ENCODE peak calls at places on chromosomes 6 and 20, in four cellular contexts. D is GM12878, N is HepG2, U is K562. P is an unnamed sample.

GRCh38 chr6:40912158-40912946 is 126.7 kb downstream of the UNC5CL start:
- DNase-seq in U (peak; percentile 67), N (peak; percentile 75), D (peak; percentile 19), P (peak; percentile 53)

GRCh38 chr20:24682496-24683090 is 213.2 kb downstream of the SYNDIG1 start:
- DNase-seq in D (no peak), U (no peak), N (no peak), P (no peak)

GRCh38 chr20:32516583-32516982 is 68.5 kb downstream of the NOL4L start:
- DNase-seq in D (no peak), N (no peak), U (no peak), P (no peak)

GRCh38 chr20:50933589-50933988 is 2.4 kb upstream of the ADNP start:
- DNase-seq in D (no peak), N (no peak), U (no peak), P (no peak)

GRCh38 chr20:35952480-35953410 is 1.6 kb downstream of the SCAND1 start:
- DNase-seq in U (peak; percentile 22), N (peak; percentile 66), D (no peak), P (no peak)

GRCh38 chr6:47116616-47117015 is 74.5 kb upstream of the ADGRF1 start:
- DNase-seq in U (no peak), D (no peak), N (no peak), P (no peak)

GRCh38 chr20:59458645-59459044 is 145.7 kb upstream of the PHACTR3 start:
- DNase-seq in U (no peak), D (no peak), N (no peak), P (no peak)

GRCh38 chr6:137044366-137045220 is at the start of gene IL20RA:
- DNase-seq in D (no peak), U (no peak), N (no peak), P (peak; percentile 59)

GRCh38 chr6:112331306-112331705 is 15.8 kb upstream of the RFPL4B start:
- DNase-seq in N (no peak), U (no peak), D (no peak), P (no peak)

GRCh38 chr6:53671111-53671510 is 5.6 kb upstream of the KLHL31 start:
- DNase-seq in U (no peak), N (no peak), D (no peak), P (no peak)

GRCh38 chr20:47306755-47307370 is 49.6 kb downstream of the ZMYND8 start:
- DNase-seq in N (no peak), D (no peak), U (no peak), P (no peak)

GRCh38 chr20:36405255-36405654 is 99.1 kb downstream of the DLGAP4 start:
- DNase-seq in D (no peak), U (no peak), N (no peak), P (no peak)

GRCh38 chr20:40956503-40956902 is 72.1 kb upstream of the TOP1 start:
- DNase-seq in U (no peak), D (no peak), N (no peak), P (no peak)

GRCh38 chr6:145143379-145143778 is 591.9 kb downstream of the EPM2A start:
- DNase-seq in D (no peak), N (no peak), U (no peak), P (no peak)

GRCh38 chr6:135871296-135871695 is 19.8 kb downstream of the PDE7B start:
- DNase-seq in D (no peak), N (no peak), U (no peak), P (no peak)

GRCh38 chr6:3868544-3868943 is 19.4 kb downstream of the FAM50B start:
- DNase-seq in N (no peak), D (no peak), U (no peak), P (no peak)
- TF ChIP-seq CREM in N (no peak), D (no peak), U (no peak), P (no peak)

GRCh38 chr6:43271944-43272343 is 26.1 kb upstream of the SLC22A7 start:
- DNase-seq in D (no peak), U (no peak), N (no peak), P (no peak)

GRCh38 chr6:43269273-43270007 is 26.2 kb downstream of the TTBK1 start:
- DNase-seq in D (no peak), N (no peak), U (peak; percentile 91), P (peak; percentile 50)

GRCh38 chr6:43268782-43269272 is 25.5 kb downstream of the TTBK1 start:
- DNase-seq in D (no peak), N (no peak), U (no peak), P (no peak)

GRCh38 chr6:43273707-43274106 is 24.4 kb upstream of the SLC22A7 start:
- DNase-seq in N (peak; percentile 55), U (no peak), D (no peak), P (no peak)

DNA sequence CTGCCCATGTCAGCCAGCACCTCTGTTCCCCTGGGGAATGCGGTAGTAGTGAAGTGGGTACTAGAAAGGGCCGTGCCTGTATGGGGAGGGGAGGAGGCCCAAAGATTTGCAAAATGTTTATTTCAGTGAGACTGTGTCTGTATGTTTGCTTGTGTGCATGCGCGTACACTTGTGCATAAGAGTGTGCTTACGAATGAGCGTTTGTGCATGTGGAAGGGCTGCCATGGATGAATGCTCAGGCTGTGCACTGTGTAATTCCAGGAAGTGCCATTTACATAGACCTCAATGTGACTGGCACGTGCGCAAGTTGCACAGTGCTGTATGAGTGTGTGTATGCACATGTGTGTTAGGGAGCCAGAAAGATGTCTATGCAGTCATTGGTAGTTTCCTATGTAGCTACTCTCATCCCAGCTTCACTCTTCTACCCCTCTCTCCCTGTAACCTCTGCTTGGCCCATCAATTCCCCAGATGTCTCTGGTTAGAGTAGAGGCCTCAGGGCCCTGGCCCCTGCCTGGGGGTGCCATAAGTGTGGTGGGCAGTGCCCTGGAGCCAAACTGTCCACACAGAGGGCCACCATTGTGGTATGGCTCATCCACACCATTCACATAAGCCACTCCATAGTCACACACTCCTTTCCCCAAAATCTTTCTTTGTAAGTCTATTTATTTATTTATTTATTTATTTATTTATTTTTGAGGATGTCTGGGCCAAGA is 26.8 kb upstream of the SLC22A7 start:
- DNase-seq in D (peak; percentile 47), U (no peak), N (no peak), P (no peak)
- TF ChIP-seq ATF2 in D (no peak), U (no peak), N (no peak), P (no peak)

DNA sequence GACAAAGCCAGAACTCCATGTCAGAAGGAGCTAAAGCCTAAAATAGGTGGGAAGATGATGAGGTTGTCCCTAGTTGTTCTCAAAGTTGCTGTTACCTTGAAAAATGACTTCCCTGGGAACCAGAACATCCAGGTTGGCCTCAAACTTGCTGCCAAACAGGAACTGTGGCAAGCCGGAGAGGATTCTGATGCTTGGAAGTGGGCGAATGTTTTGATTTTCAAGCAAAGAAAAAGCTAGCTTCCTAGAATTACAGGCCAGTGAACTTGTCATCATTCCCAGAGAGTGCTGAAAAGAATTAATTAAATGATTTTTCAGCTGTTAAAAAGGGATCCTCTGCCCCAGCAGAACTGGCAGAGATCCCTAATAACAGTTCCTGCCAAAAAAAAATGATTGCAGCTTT is 106.2 kb upstream of the TIAM2 start:
- DNase-seq in U (no peak), N (no peak), D (no peak), P (no peak)
- TF ChIP-seq CREM in U (no peak), N (no peak), D (no peak), P (no peak)

GRCh38 chr6:30127238-30128093 is 8.5 kb upstream of the TRIM40 start:
- DNase-seq in U (no peak), N (no peak), D (no peak), P (peak; percentile 59)

GRCh38 chr6:30124391-30124790 is 11.5 kb upstream of the TRIM31 start:
- DNase-seq in N (no peak), D (no peak), U (no peak), P (no peak)

GRCh38 chr6:30116724-30117123 is 3.8 kb upstream of the TRIM31 start:
- DNase-seq in N (no peak), D (no peak), U (no peak), P (no peak)

GRCh38 chr6:30121446-30122065 is 8.7 kb upstream of the TRIM31 start:
- DNase-seq in N (no peak), U (no peak), D (no peak), P (no peak)

DNA sequence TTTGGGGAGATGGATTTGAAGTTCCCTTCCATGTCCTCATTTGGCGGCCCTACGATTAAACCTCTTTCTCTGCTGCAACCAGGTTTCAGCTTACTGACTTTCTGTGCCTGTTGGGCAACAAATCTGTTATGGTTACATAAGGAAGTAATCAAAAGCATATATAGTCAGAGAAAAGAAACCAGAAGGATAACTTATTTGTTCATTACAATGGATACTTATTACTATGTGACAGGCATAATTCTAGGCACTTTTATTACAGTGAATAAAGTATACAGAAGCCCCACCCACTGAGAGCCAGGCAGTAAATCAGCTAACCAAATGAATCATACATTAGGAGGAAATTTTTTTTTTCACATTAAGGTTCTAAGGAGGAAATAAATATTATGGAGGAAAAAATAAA is 9.6 kb upstream of the TRIM31 start:
- DNase-seq in N (no peak), D (no peak), U (no peak), P (no peak)
- TF ChIP-seq ATF2 in N (no peak), D (no peak), U (no peak), P (no peak)

GRCh38 chr6:139965393-139965792 is 590.9 kb upstream of the CITED2 start:
- DNase-seq in D (no peak), N (no peak), U (no peak), P (no peak)
- TF ChIP-seq CREM in D (no peak), N (no peak), U (no peak), P (no peak)

GRCh38 chr6:42010185-42010872 is 40.0 kb upstream of the TAF8 start:
- DNase-seq in U (peak; percentile 74), N (no peak), D (no peak), P (peak; percentile 43)

GRCh38 chr6:42010909-42011308 is 39.4 kb upstream of the TAF8 start:
- DNase-seq in D (no peak), N (no peak), U (no peak), P (no peak)

GRCh38 chr6:42009844-42010184 is 40.5 kb upstream of the TAF8 start:
- DNase-seq in U (peak; percentile 24), D (no peak), N (no peak), P (no peak)

GRCh38 chr6:42012501-42013133 is 37.7 kb upstream of the TAF8 start:
- DNase-seq in D (no peak), U (no peak), N (no peak), P (no peak)

GRCh38 chr6:42013134-42013516 is 37.2 kb upstream of the TAF8 start:
- DNase-seq in U (no peak), D (no peak), N (no peak), P (no peak)
- TF ChIP-seq ATF2 in U (no peak), D (no peak), N (no peak), P (no peak)